ENCODE peak calls at places on chromosomes 3 and 15, in five cellular contexts. Q is CD8-positive, alpha-beta T cell; I is H9; D is neural progenitor cell; S is stomach. H is an unnamed sample. For H3K4me1, the result is how much of the 10 kb centered on the place peaks cover.

GRCh38 chr3:49607105-49607591 is 52.9 kb downstream of the BSN start:
- DNase-seq in I (no peak), D (no peak), Q (no peak), S (peak), H (peak)

GRCh38 chr3:106809633-106810460 is 567.4 kb upstream of the CCDC54 start:
- DNase-seq in I (no peak), D (no peak), Q (no peak), S (no peak), H (no peak)

GRCh38 chr3:31696009-31696297 is 163.2 kb downstream of the STT3B start:
- DNase-seq in I (no peak), Q (no peak), S (no peak), D (no peak), H (no peak)

GRCh38 chr3:147113293-147114045 is 292.9 kb downstream of the ZIC4 start:
- DNase-seq in Q (no peak), D (no peak), S (no peak), I (no peak), H (no peak)

GRCh38 chr3:138370321-138370720 is 21.9 kb downstream of the MRAS start:
- DNase-seq in I (no peak), D (no peak), S (no peak), Q (no peak), H (no peak)

GRCh38 chr3:69922521-69923000 is 77.0 kb upstream of the SAMMSON start:
- DNase-seq in Q (no peak), S (no peak), I (no peak), D (no peak), H (no peak)

GRCh38 chr3:113287111-113287817 is 75.9 kb downstream of the BOC start:
- DNase-seq in I (no peak), S (no peak), Q (no peak), D (no peak), H (no peak)

GRCh38 chr3:179452166-179452544 is 885 bp upstream of the GNB4 start:
- DNase-seq in I (no peak), D (no peak), Q (no peak), S (no peak), H (no peak)

GRCh38 chr15:31571676-31572075 is 245.0 kb downstream of the KLF13 start:
- DNase-seq in I (no peak), S (no peak), D (no peak), Q (no peak), H (peak)

GRCh38 chr3:39154323-39155021 is 1.1 kb upstream of the CSRNP1 start:
- DNase-seq in S (no peak), I (peak), D (peak), Q (no peak), H (no peak)

GRCh38 chr3:134373278-134373941 is 837 bp downstream of the AMOTL2 start:
- DNase-seq in I (peak), Q (no peak), D (peak), S (peak), H (peak)
- H3K4me1 ChIP-seq in I (under half), Q (under half), D (half or more), S (half or more), H (under half)

GRCh38 chr3:58001979-58002378 is 6.2 kb upstream of the FLNB start:
- DNase-seq in S (no peak), I (no peak), D (no peak), Q (no peak), H (no peak)

GRCh38 chr3:58004972-58005371 is 3.2 kb upstream of the FLNB start:
- DNase-seq in Q (no peak), I (no peak), S (no peak), D (no peak), H (peak)

GRCh38 chr3:58005662-58006061 is 2.6 kb upstream of the FLNB start:
- DNase-seq in Q (no peak), D (no peak), S (no peak), I (no peak), H (no peak)

GRCh38 chr3:58000713-58001467 is 7.3 kb upstream of the FLNB start:
- DNase-seq in I (no peak), S (no peak), Q (no peak), D (no peak), H (no peak)

DNA sequence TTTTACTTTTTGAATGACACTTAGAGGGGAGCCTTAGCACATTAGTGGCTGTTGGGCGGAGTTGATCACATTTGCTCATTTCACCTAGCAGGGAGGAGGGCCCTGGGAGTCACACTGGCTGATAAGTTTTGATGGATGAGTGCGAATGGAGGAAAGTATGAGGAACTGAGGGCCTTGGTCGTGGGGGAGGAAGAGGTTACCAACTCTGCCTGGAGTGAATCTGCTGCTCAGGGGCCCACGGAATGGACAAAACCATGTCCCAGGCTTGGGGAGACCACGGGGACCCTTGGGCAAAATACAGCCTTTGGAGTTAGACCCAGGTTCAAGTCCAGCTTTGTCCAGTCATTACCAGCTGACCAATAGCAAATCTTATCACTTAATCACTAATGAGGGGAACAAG is 5.1 kb upstream of the FLNB start:
- DNase-seq in D (no peak), S (no peak), Q (no peak), I (no peak), H (no peak)
- H3K4me1 ChIP-seq in D (under half), S (under half), Q (under half), I (under half), H (under half)

DNA sequence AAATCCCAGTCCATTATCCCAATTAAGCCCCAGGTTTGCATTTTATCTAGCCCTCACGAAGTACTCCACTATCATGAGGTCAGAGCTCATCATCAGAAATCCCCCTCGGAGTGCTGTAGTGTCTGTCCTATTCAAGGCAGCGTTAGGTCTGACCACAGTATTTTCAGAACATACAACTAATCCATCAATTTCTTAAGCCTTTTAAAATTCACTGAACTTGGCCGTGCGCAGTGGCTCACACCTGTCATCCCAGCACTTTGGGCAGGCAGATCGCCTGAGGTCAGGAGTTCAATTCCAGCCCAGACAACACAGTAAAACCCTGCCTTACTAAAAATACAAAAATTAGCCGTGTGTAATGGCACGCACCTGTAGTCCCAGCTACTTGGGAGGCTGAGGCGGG is 11.9 kb downstream of the VGLL4 start:
- DNase-seq in S (no peak), D (no peak), Q (no peak), I (no peak), H (no peak)
- H3K4me1 ChIP-seq in S (half or more), D (under half), Q (under half), I (under half), H (under half)

GRCh38 chr3:197308591-197308990 is 10.2 kb upstream of the DLG1 start:
- DNase-seq in D (no peak), S (no peak), I (no peak), Q (no peak), H (no peak)
- H3K4me1 ChIP-seq in D (under half), S (under half), I (under half), Q (under half), H (under half)

DNA sequence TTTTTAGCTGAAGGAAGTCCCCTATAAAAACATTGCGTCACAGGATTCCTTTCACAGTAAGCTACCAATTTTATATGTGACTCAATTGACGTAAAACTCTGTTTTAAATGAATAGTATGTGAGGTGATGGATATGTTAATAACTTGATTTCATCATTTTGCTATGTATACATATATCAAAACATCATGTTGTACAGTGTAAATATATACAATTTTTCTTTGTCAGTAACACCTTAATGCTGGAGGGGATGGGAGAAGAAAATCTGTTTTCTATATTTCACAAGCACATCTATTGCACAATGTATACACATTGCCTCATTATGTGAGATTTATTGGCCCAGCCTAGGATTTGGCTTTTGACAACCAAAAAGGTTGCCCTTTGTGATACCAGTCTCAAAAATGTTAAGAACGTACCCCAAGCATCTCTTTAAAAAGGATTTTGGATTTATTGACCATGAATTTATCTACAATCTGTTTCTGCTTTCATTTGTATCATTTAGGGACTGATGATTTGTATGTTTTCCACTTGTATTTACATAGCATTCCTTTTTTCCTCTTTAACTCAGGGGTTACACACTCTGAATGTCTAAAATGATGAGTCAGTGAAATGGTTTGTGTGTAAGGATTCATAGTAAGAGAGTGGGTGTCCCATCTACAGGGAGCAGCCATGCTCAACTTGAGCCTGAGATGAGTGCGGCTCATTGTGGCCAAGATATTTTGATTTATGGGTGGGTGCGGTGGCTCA is 62.6 kb downstream of the CRTC3 start:
- DNase-seq in D (no peak), S (no peak), Q (no peak), I (no peak), H (no peak)
- H3K4me1 ChIP-seq in D (under half), S (half or more), Q (half or more), I (under half), H (under half)

GRCh38 chr15:89115547-89115946 is 27.3 kb downstream of the ABHD2 start:
- DNase-seq in D (no peak), S (peak), I (no peak), Q (no peak), H (peak)
- H3K4me1 ChIP-seq in D (under half), S (half or more), I (under half), Q (under half), H (under half)

DNA sequence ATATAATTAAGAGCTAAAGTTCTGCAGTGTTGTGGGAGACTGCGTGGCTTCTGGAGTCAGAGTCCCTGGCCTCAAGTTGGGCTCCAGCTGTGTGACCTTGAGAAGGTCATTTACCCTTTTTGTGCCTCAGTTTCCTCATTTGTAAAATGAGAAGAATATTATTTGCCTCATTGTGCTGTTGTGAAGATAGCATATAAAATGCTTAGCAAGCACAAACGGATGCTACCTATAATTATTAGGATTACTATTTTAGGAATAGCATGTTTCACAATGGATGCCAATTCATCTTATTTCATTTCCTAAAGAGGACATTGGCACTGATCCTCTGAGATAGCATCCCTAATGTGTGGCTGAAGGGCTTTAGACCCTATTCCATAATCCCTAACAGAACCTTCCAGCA is 148.2 kb downstream of the RBMS3 start:
- DNase-seq in I (no peak), S (no peak), D (no peak), Q (no peak), H (no peak)
- H3K4me1 ChIP-seq in I (under half), S (under half), D (under half), Q (under half), H (under half)